ENCODE peak calls at places on chromosome 3, in seven cellular contexts. D is AG04450, B is endodermal cell, S is prostate gland, V is K562, E is MM.1S, J is ovary. U is an unnamed sample.

GRCh38 chr3:42591811-42592210 is 1.2 kb downstream of the SS18L2 start:
- DNase-seq in D (no peak), B (no peak), S (no peak), V (no peak), E (no peak), J (no peak), U (no peak)

GRCh38 chr3:54188176-54188791 is 65.9 kb downstream of the CACNA2D3 start:
- DNase-seq in D (no peak), B (peak; percentile 90), S (peak; percentile 18), V (peak; percentile 47), E (peak; percentile 71), J (peak; percentile 40), U (peak; percentile 65)

GRCh38 chr3:162769559-162769958 is 1273.0 kb downstream of the OTOL1 start:
- DNase-seq in D (no peak), B (no peak), S (no peak), V (no peak), E (no peak), J (no peak), U (no peak)

GRCh38 chr3:72536206-72536887 is 311.9 kb downstream of the SHQ1 start:
- DNase-seq in D (no peak), B (no peak), S (no peak), V (no peak), E (no peak), J (no peak), U (no peak)

GRCh38 chr3:107220538-107220937 is 156.7 kb upstream of the CCDC54 start:
- DNase-seq in D (no peak), B (no peak), S (no peak), V (no peak), E (no peak), J (no peak), U (no peak)

GRCh38 chr3:23960649-23961048 is 15.6 kb downstream of the NR1D2 start:
- DNase-seq in D (no peak), B (no peak), S (no peak), V (no peak), E (no peak), J (no peak), U (no peak)

GRCh38 chr3:29065211-29065785 is 215.6 kb upstream of the RBMS3 start:
- DNase-seq in D (peak; percentile 97), B (peak; percentile 70), S (peak; percentile 87), V (no peak), E (no peak), J (peak; percentile 62), U (peak; percentile 27)

GRCh38 chr3:24128195-24129005 is 183.3 kb downstream of the NR1D2 start:
- DNase-seq in D (no peak), B (no peak), S (no peak), V (no peak), E (no peak), J (no peak), U (no peak)

GRCh38 chr3:130093741-130094391 is 12.2 kb downstream of the ALG1L2 start:
- DNase-seq in D (no peak), B (peak; percentile 77), S (no peak), V (peak; percentile 28), E (peak; percentile 46), J (no peak), U (no peak)

GRCh38 chr3:39911465-39912309 is 102.3 kb downstream of the MYRIP start:
- DNase-seq in D (no peak), B (peak; percentile 79), S (no peak), V (no peak), E (no peak), J (no peak), U (no peak)

GRCh38 chr3:130960139-130960779 is 66.4 kb downstream of the ASTE1 start:
- DNase-seq in D (no peak), B (no peak), S (no peak), V (no peak), E (no peak), J (no peak), U (no peak)

GRCh38 chr3:129121016-129121791 is 400 bp downstream of the RAB43 start:
- DNase-seq in D (no peak), B (peak; percentile 76), S (no peak), V (no peak), E (no peak), J (peak; percentile 66), U (no peak)

DNA sequence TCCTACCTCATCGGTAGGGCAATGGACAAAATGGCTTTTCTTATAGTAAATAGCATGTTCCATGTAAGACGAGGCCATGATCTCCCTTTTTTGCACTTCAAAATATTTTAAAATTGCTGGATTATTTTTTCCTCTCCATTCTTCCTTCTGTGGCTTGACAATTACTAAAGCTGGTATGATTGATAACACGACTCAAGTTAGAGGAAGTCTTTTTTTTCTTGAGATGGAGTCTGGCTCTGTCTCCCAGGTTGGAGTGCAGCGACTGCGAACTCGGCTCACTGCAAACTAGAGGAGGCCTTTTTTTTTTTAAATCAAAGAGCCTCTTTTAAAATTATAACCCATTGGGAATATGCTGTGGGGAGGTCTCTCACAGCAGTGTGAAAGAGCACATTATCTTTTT is 124.5 kb upstream of the TBL1XR1 start:
- DNase-seq in D (no peak), B (no peak), S (no peak), V (no peak), E (no peak), J (no peak), U (no peak)
- H3K9me3 ChIP-seq in D (peaks cover 3% of the 10 kb centered on the region), B (peaks cover 8% of the 10 kb centered on the region), S (no peaks in the 10 kb centered on the region), V (peaks cover 5% of the 10 kb centered on the region), E (no peaks in the 10 kb centered on the region), J (no peaks in the 10 kb centered on the region), U (no peaks in the 10 kb centered on the region)

DNA sequence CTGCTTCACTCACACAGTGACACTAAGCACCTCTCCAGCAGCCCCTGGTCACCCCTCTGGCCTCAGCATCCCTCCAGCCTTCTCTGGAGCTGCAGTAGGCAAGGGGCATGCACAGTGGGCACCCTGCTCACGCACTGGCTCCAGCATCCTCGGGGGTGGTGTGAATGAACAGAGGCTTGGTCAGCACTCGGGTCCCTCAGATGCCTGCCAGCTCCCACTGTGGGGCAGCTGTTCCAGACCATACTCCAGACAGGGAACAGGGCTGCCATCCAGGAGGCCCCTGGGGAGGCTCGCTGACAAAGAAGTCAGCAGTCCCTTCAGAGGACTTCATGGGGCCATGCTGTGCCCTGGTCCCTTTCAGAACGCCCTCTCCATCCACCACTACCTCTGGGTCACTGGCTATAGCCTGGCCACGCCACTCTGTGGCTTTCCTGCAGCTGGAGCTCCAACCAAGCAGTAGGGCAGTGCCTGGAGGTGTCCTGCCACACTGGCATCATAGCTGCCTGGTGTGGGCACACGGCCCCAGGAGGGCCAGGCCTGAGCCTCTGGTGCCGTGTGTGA is 26.3 kb downstream of the ALS2CL start:
- DNase-seq in D (no peak), B (peak; percentile 38), S (no peak), V (no peak), E (no peak), J (peak; percentile 29), U (no peak)
- H3K27ac ChIP-seq in D (no peak overlapping the region), B (no peak overlapping the region), S (no peak overlapping the region), V (no peak overlapping the region), E (no peak overlapping the region), J (no peak overlapping the region), U (no peak overlapping the region)

GRCh38 chr3:127493924-127494646 is 96.4 kb downstream of the TPRA1 start:
- DNase-seq in D (no peak), B (peak; percentile 41), S (no peak), V (no peak), E (no peak), J (no peak), U (no peak)

GRCh38 chr3:127491323-127491722 is 99.2 kb downstream of the TPRA1 start:
- DNase-seq in D (no peak), B (no peak), S (no peak), V (no peak), E (no peak), J (peak; percentile 19), U (no peak)

GRCh38 chr3:127491909-127492308 is 98.6 kb downstream of the TPRA1 start:
- DNase-seq in D (no peak), B (no peak), S (peak; percentile 3), V (no peak), E (no peak), J (peak; percentile 21), U (no peak)

GRCh38 chr3:127490271-127491023 is 100.1 kb downstream of the TPRA1 start:
- DNase-seq in D (no peak), B (peak; percentile 43), S (peak; percentile 1), V (no peak), E (no peak), J (peak; percentile 20), U (no peak)

DNA sequence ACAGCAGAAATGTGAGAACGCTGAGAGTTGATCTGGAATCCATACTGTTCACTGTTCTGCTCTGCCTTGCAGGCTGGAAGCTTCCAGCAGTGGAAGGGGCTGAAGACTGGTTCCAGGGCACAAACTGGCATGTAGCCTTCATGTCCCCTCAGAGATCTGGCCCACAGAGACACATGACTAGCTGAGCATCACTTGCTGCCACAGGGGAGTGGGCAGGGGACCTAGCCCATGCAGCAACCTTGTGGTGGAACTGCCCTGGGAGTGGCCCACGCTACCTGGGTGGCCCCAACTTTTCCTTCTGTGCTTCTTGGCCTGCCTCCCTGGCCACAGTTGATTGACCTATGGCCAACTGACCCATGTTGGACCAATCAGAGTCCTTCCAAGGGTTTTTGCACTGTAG is 98.1 kb downstream of the TPRA1 start:
- DNase-seq in D (no peak), B (peak; percentile 7), S (no peak), V (no peak), E (no peak), J (peak; percentile 16), U (no peak)
- H3K9me3 ChIP-seq in D (no peaks in the 10 kb centered on the region), B (no peaks in the 10 kb centered on the region), S (no peaks in the 10 kb centered on the region), V (no peaks in the 10 kb centered on the region), E (no peaks in the 10 kb centered on the region), J (no peaks in the 10 kb centered on the region), U (no peaks in the 10 kb centered on the region)

DNA sequence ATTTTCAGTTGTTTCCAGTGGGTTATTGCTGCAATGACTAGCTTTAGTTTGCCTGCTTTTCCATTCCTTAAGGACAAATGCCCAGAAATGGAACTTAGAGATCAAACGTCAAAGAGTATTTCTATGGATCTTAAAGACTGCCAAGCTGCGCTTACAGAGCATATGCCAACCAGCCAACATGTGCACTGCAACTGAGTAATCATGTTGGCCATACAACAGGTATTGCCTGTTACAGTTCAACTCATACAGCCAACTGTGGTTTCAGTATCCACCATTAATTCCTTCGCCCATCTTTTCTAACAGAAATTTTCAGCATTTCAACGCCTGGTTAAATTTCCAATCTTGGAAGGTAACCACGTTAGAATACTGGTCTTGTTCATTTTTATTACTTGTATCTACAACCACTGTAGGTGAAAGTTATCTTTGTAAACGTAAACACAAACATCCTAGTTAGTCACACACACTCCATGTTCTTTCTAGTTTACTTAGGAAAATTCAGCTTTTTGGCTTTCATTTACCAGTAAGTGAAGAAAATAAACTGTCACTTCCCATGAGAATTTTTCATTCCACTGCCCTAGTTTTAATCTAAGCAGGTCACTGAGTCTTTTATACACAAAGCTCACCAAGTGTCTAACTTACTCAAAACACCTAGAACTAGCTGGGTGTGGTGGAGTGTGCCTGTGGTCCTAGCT is 3.9 kb downstream of the RPL32 start:
- DNase-seq in D (no peak), B (no peak), S (no peak), V (no peak), E (no peak), J (no peak), U (no peak)
- H3K27ac ChIP-seq in D (no peak overlapping the region), B (no peak overlapping the region), S (no peak overlapping the region), V (peak overlapping the region; percentile 15), E (no peak overlapping the region), J (no peak overlapping the region), U (no peak overlapping the region)